ENCODE peak calls at places on chromosome 3, in seven cellular contexts. X, S, O, C, K, F and W are unnamed samples.

GRCh38 chr3:167754049-167754448 is 18.5 kb downstream of the SERPINI1 start:
- DNase-seq in F (no peak), O (no peak), X (no peak), C (no peak), K (no peak), S (no peak), W (no peak)

GRCh38 chr3:124300416-124300815 is 308.5 kb upstream of the ROPN1 start:
- DNase-seq in F (no peak), C (no peak), O (no peak), K (no peak), X (no peak), S (no peak), W (no peak)

GRCh38 chr3:46595819-46596218 is 16.5 kb upstream of the FAM240A start:
- DNase-seq in K (no peak), S (no peak), X (no peak), F (no peak), C (no peak), O (no peak), W (no peak)

GRCh38 chr3:58173670-58174472 is 36.9 kb downstream of the DNASE1L3 start:
- DNase-seq in F (peak; percentile 55), K (no peak), X (no peak), C (no peak), S (no peak), O (peak; percentile 31), W (no peak)

GRCh38 chr3:170107926-170108325 is 70.1 kb downstream of the GPR160 start:
- DNase-seq in S (no peak), C (no peak), O (no peak), X (no peak), F (no peak), K (no peak), W (no peak)

GRCh38 chr3:126441256-126441880 is 34.3 kb downstream of the ZXDC start:
- DNase-seq in K (no peak), O (no peak), F (no peak), S (peak; percentile 31), C (no peak), X (no peak), W (no peak)

GRCh38 chr3:51698209-51698608 is 8.7 kb upstream of the GRM2 start:
- DNase-seq in O (no peak), S (no peak), K (no peak), X (no peak), C (no peak), F (no peak), W (no peak)

GRCh38 chr3:160210799-160211221 is 14.4 kb upstream of the C3orf80 start:
- DNase-seq in S (no peak), F (no peak), X (no peak), K (no peak), O (no peak), C (no peak), W (peak; percentile 67)

GRCh38 chr3:12458901-12459300 is 25.4 kb upstream of the TSEN2 start:
- DNase-seq in F (no peak), O (no peak), S (peak; percentile 86), C (no peak), X (no peak), K (no peak), W (no peak)

GRCh38 chr3:149476135-149476684 is 1.7 kb downstream of the TM4SF4 start:
- DNase-seq in S (no peak), C (no peak), O (no peak), K (no peak), X (no peak), F (no peak), W (no peak)

GRCh38 chr3:112132088-112132487 is 960 bp downstream of the GCSAM start:
- DNase-seq in S (no peak), C (no peak), X (no peak), O (no peak), F (no peak), K (no peak), W (no peak)

GRCh38 chr3:117238805-117239204 is 529.2 kb downstream of the TUSC7 start:
- DNase-seq in X (no peak), O (no peak), K (no peak), C (no peak), S (no peak), F (no peak), W (no peak)

GRCh38 chr3:195696632-195697278 is 24.0 kb upstream of the MUC20 start:
- DNase-seq in X (no peak), F (no peak), K (no peak), O (no peak), S (no peak), C (no peak), W (no peak)

GRCh38 chr3:46664971-46665762 is 28.3 kb downstream of the ALS2CL start:
- DNase-seq in O (no peak), S (peak; percentile 31), K (no peak), X (no peak), C (no peak), F (no peak), W (no peak)

GRCh38 chr3:53181528-53181927 is 20.5 kb downstream of the PRKCD start:
- DNase-seq in O (no peak), K (no peak), S (no peak), C (no peak), F (no peak), X (no peak), W (no peak)

GRCh38 chr3:25033407-25034029 is 394.5 kb upstream of the RARB start:
- DNase-seq in F (peak; percentile 4), C (peak; percentile 45), O (no peak), X (no peak), K (no peak), S (no peak), W (no peak)